ENCODE peak calls at places on chromosomes 4 and X, in six cellular contexts. O is right atrium auricular region, X is GM20000, L is Panc1, G is AG09309, Z is lower leg skin. W is an unnamed sample.

GRCh38 chr4:178387756-178388155 is 945.5 kb upstream of the AGA start:
- DNase-seq in X (no peak), G (no peak), O (no peak), Z (no peak), L (no peak), W (no peak)

GRCh38 chr4:152531479-152531878 is 4.4 kb downstream of the FBXW7 start:
- DNase-seq in L (no peak), Z (no peak), O (no peak), G (no peak), X (peak), W (no peak)

GRCh38 chr4:183797445-183798248 is 107.5 kb upstream of the STOX2 start:
- DNase-seq in G (no peak), O (no peak), L (no peak), Z (no peak), X (peak), W (no peak)

GRCh38 chr4:73984736-73985527 is 3.1 kb downstream of the PPBP start:
- DNase-seq in Z (no peak), L (no peak), X (no peak), G (no peak), O (no peak), W (no peak)

GRCh38 chr4:54586343-54586953 is 71.3 kb upstream of the KIT start:
- DNase-seq in L (no peak), X (no peak), Z (no peak), O (no peak), G (peak), W (no peak)

GRCh38 chrX:97743014-97743413 is 859.3 kb downstream of the RPA4 start:
- DNase-seq in Z (no peak), L (no peak), O (no peak), X (no peak), G (no peak), W (no peak)

GRCh38 chr4:957231-957580 is 16.2 kb downstream of the DGKQ start:
- DNase-seq in Z (no peak), X (no peak), O (no peak), G (no peak), L (no peak), W (no peak)

GRCh38 chr4:24659241-24659961 is 75.0 kb upstream of the DHX15 start:
- DNase-seq in X (no peak), O (no peak), G (no peak), L (no peak), Z (no peak), W (no peak)

GRCh38 chr4:81600511-81601269 is 129.0 kb upstream of the RASGEF1B start:
- DNase-seq in Z (no peak), L (no peak), X (no peak), G (no peak), O (peak), W (no peak)

GRCh38 chrX:83512111-83512510 is 4.0 kb downstream of the POU3F4 start:
- DNase-seq in G (no peak), O (no peak), L (no peak), Z (no peak), X (no peak), W (no peak)

GRCh38 chr4:57231781-57232180 is 121.6 kb upstream of the IGFBP7 start:
- DNase-seq in L (no peak), G (no peak), X (no peak), Z (no peak), O (no peak), W (no peak)

GRCh38 chr4:41696131-41696530 is 52.4 kb downstream of the PHOX2B start:
- DNase-seq in X (no peak), L (no peak), G (no peak), O (no peak), Z (no peak), W (no peak)

GRCh38 chrX:130393451-130394074 is 8.1 kb upstream of the GPR119 start:
- DNase-seq in Z (no peak), L (peak), O (no peak), G (peak), X (peak), W (no peak)

GRCh38 chrX:3598046-3598605 is 115.3 kb downstream of the PRKX start:
- DNase-seq in G (no peak), L (no peak), Z (no peak), X (no peak), O (no peak), W (no peak)

GRCh38 chrX:46686003-46686645 is 72.8 kb downstream of the SLC9A7 start:
- DNase-seq in G (no peak), X (peak), Z (peak), L (no peak), O (no peak), W (no peak)

GRCh38 chrX:108537005-108537404 is 97.4 kb downstream of the COL4A5 start:
- DNase-seq in X (peak), Z (peak), G (no peak), O (no peak), L (peak), W (no peak)

GRCh38 chr4:83905952-83906351 is 370.0 kb downstream of the GPAT3 start:
- DNase-seq in X (no peak), O (no peak), Z (no peak), L (no peak), G (no peak), W (no peak)
- TF ChIP-seq CTCF in X (peak), O (no peak), Z (no peak), L (peak), G (peak), W (no peak)

GRCh38 chrX:68823413-68824151 is 5.2 kb upstream of the EFNB1 start:
- DNase-seq in X (no peak), L (no peak), O (no peak), Z (no peak), G (no peak), W (no peak)
- TF ChIP-seq CTCF in X (no peak), L (peak), O (no peak), Z (no peak), G (no peak), W (no peak)

GRCh38 chr4:21790437-21791029 is 158.0 kb downstream of the KCNIP4 start:
- DNase-seq in X (no peak), Z (no peak), O (no peak), L (no peak), G (no peak), W (no peak)
- TF ChIP-seq CTCF in X (peak), Z (no peak), O (peak), L (peak), G (peak), W (no peak)

GRCh38 chr4:6044805-6045204 is 26.6 kb upstream of the C4orf50 start:
- DNase-seq in O (no peak), L (no peak), X (no peak), G (no peak), Z (no peak), W (no peak)
- TF ChIP-seq CTCF in O (no peak), L (no peak), X (no peak), G (no peak), Z (no peak), W (no peak)

GRCh38 chrX:19885732-19886131 is 1.7 kb downstream of the SH3KBP1 start:
- DNase-seq in X (no peak), L (no peak), G (no peak), O (no peak), Z (no peak), W (no peak)

GRCh38 chrX:19886375-19886774 is 1.0 kb downstream of the SH3KBP1 start:
- DNase-seq in Z (no peak), L (no peak), G (no peak), O (no peak), X (no peak), W (no peak)

GRCh38 chrX:19886888-19887531 is 390 bp downstream of the SH3KBP1 start:
- DNase-seq in L (no peak), Z (no peak), X (peak), O (no peak), G (no peak), W (no peak)

GRCh38 chrX:19889582-19890342 is 2.4 kb upstream of the SH3KBP1 start:
- DNase-seq in G (no peak), L (no peak), O (no peak), X (peak), Z (no peak), W (no peak)

DNA sequence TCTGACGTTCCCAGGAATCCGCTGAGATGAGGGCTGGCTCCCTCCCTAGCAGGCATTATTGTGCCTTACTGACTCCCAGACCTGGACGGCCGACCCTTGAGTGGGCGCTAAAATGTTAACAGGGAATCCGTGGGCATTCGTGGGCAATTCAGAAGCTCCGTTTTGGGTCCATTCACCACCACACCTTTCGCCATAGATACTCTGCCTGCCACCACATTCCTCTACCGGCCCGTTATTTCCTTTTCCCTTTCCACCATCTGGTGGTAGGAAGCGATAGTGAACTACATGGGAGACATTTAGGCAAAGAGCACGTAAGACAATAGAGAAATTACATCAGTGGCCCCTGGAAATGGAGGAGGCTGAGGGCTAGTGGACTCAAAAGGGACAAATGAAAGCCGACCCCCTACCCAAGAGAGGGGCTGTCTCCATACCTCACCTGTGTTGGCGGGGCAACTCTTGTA is 1.0 kb upstream of the SH3KBP1 start:
- DNase-seq in X (peak), G (peak), L (no peak), Z (peak), O (no peak), W (no peak)
- TF ChIP-seq CTCF in X (peak), G (peak), L (peak), Z (no peak), O (no peak), W (peak)

GRCh38 chrX:149950681-149951080 is 12.4 kb upstream of the EOLA2 start:
- DNase-seq in G (peak), Z (peak), L (no peak), O (no peak), X (peak), W (no peak)
- TF ChIP-seq CTCF in G (peak), Z (no peak), L (peak), O (no peak), X (no peak), W (peak)

DNA sequence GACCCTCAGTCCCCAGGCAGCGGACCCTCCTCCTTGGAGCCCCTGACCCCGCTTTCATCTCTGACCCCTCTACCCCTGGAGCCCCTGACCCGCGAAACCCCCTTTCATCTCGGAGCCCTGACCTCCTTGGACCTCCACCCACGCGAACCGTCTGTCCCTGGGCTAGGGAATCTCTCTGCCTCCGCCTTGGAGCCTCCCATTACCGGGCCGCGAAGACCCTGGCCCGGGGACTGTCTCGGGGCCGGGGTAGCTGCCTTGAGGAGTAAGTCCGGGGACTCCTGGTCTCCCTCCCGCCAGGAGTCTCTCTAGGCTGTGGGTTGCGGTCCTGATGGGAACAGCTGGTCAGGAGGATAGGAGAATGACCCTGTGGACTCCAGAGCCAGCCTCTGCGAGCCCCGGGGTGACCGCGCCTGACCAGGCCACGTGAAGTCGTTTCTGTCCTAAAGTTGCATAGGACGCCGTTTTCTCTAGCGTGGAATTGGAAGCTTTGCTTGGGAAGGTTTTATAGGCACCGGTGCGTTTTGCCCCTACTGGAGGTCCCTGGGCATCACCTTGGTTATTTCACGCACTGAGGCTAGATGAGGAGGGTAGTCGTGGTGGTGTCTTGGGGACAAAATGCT is 824 bp downstream of the TBC1D14 start:
- DNase-seq in X (no peak), L (no peak), Z (no peak), O (no peak), G (no peak), W (no peak)
- TF ChIP-seq CTCF in X (no peak), L (peak), Z (no peak), O (no peak), G (peak), W (no peak)

DNA sequence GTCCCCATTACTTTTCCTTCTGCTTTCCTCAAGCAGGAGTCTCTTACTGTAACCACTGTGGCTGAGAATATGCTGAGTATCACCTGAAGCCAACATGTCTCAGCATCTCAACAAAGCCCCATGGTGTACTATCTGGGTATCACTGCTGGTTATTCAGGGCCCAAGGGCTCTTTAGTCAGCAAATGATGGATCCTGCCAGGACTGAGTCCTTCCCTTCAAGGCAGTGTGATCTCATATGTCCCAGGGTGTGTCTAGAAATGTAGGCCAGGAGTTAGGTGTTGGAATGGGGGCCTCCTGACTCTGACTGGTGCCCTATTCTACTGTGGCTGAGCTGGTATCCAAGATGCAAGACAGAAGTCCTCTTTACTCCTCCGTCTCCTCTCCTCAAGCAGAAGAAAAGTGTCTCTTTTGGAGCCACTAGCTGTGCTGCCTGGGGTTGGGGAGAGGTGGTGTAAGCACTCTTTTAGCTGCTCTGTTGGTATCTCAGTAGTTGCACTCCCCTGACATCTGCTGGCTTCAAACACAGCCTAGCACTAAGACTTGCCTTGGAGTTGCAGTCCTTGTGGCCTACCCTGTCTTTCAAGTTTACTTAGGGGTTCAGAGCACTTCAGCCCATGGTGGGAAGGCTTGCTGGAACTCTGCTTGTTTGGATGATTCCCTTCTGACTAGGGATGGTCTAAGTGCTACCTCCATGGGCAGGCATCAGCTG is 28.6 kb downstream of the OCIAD2 start:
- DNase-seq in Z (no peak), O (no peak), X (no peak), G (no peak), L (no peak), W (no peak)
- TF ChIP-seq CTCF in Z (no peak), O (no peak), X (no peak), G (no peak), L (no peak), W (no peak)

GRCh38 chrX:1673337-1673736 is 58.5 kb downstream of the ASMT start:
- DNase-seq in Z (no peak), O (no peak), X (peak), G (no peak), L (peak), W (no peak)
- TF ChIP-seq CTCF in Z (no peak), O (no peak), X (no peak), G (peak), L (peak), W (no peak)